ENCODE peak calls at places on chromosomes 7 and 10, in six cellular contexts. O is HCT116, P is ovary, K is WERI-Rb-1, A is left lung, H is CD14-positive monocyte. G is an unnamed sample.
A peak's percentile ranks its signal among the peaks of the same experiment; 100 is the strongest.

GRCh38 chr10:2477154-2477553 is 590.2 kb upstream of the PFKP start:
- DNase-seq in O (no peak), K (no peak), H (no peak), P (no peak), A (no peak), G (no peak)

GRCh38 chr10:44948713-44949112 is 10.9 kb upstream of the RASSF4 start:
- DNase-seq in H (peak; percentile 33), P (no peak), K (no peak), O (no peak), A (no peak), G (no peak)

GRCh38 chr7:51366930-51367613 is 50.5 kb upstream of the COBL start:
- DNase-seq in A (no peak), O (no peak), H (no peak), K (peak; percentile 60), P (peak; percentile 26), G (no peak)

GRCh38 chr7:135210818-135211178 is 528 bp downstream of the WDR91 start:
- DNase-seq in O (no peak), H (no peak), A (no peak), K (no peak), P (no peak), G (no peak)

GRCh38 chr7:113367187-113367586 is 248.8 kb upstream of the SMIM30 start:
- DNase-seq in O (no peak), A (no peak), P (no peak), H (no peak), K (no peak), G (no peak)

GRCh38 chr7:47968852-47969774 is 10.3 kb downstream of the HUS1 start:
- DNase-seq in P (peak; percentile 57), A (peak; percentile 43), H (no peak), K (peak; percentile 77), O (peak; percentile 39), G (peak; percentile 29)

GRCh38 chr10:21570761-21571521 is 36.9 kb downstream of the MLLT10 start:
- DNase-seq in A (no peak), H (no peak), P (no peak), O (no peak), K (no peak), G (no peak)

GRCh38 chr7:7641129-7641663 is 644 bp downstream of the UMAD1 start:
- DNase-seq in O (peak; percentile 15), A (no peak), P (peak; percentile 23), H (no peak), K (peak; percentile 17), G (no peak)

GRCh38 chr7:44395067-44395466 is 69.7 kb upstream of the CAMK2B start:
- DNase-seq in P (no peak), K (no peak), H (no peak), A (no peak), O (no peak), G (no peak)

DNA sequence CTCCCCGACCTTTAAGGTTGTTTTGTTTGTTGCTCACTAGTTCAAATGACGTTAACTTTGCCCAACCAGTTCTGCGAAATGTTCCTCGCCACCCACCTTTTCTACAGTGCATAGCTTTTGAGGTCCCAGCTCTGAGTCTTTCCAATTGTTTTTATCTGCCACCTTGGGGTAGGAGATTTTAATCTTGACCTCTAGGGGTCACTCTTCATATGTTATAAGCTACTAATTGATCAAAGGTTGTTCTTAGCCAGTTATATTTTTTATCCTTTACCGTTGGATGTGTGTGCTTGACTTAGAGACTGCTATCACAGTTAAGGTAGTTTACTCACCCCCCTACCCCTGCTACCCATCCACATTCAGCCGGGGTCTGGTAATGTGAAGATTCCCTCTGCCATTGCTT is 372.4 kb downstream of the SUGCT start:
- DNase-seq in P (no peak), H (no peak), A (no peak), K (no peak), O (no peak), G (no peak)
- TF ChIP-seq CTCF in P (no peak), H (peak; percentile 62), A (peak; percentile 16), K (no peak), O (peak; percentile 39), G (no peak)

DNA sequence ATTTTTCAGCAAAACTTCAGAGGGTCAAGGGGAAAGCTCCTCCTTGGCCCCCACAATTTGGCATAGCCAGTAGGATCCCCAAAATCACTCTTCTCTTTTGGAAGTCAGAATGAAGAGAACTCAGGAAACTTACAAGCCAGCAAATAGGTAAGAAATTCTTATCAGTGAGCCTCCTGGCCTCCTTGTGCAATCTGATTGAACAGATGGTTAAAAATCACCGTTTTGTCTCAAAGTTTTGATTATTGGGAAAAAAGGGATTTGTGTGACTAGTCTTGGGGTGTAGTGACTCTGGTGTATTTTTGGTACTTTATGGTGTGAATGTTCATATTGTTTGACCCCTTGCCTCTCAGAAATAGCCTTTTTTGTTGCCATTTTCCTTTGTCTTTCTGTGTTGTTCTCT is 56.2 kb downstream of the HTR7 start:
- DNase-seq in K (no peak), A (no peak), O (no peak), H (no peak), P (no peak), G (no peak)
- TF ChIP-seq CTCF in K (no peak), A (no peak), O (no peak), H (no peak), P (no peak), G (no peak)

GRCh38 chr10:4934391-4934987 is 28.7 kb upstream of the AKR1C1 start:
- DNase-seq in P (no peak), O (no peak), K (no peak), A (no peak), H (no peak), G (no peak)

GRCh38 chr10:4941540-4942330 is 21.5 kb upstream of the AKR1C1 start:
- DNase-seq in K (no peak), A (no peak), O (no peak), H (no peak), P (no peak), G (no peak)

GRCh38 chr10:4943821-4944220 is 19.4 kb upstream of the AKR1C1 start:
- DNase-seq in P (no peak), A (no peak), O (no peak), K (no peak), H (no peak), G (no peak)

GRCh38 chr10:4937346-4937745 is 25.9 kb upstream of the AKR1C1 start:
- DNase-seq in P (no peak), H (no peak), A (no peak), O (no peak), K (no peak), G (no peak)

GRCh38 chr10:4939224-4940072 is 23.8 kb upstream of the AKR1C1 start:
- DNase-seq in K (no peak), O (no peak), H (no peak), P (no peak), A (no peak), G (no peak)
- TF ChIP-seq CTCF in K (no peak), O (no peak), H (no peak), P (no peak), A (no peak), G (no peak)

DNA sequence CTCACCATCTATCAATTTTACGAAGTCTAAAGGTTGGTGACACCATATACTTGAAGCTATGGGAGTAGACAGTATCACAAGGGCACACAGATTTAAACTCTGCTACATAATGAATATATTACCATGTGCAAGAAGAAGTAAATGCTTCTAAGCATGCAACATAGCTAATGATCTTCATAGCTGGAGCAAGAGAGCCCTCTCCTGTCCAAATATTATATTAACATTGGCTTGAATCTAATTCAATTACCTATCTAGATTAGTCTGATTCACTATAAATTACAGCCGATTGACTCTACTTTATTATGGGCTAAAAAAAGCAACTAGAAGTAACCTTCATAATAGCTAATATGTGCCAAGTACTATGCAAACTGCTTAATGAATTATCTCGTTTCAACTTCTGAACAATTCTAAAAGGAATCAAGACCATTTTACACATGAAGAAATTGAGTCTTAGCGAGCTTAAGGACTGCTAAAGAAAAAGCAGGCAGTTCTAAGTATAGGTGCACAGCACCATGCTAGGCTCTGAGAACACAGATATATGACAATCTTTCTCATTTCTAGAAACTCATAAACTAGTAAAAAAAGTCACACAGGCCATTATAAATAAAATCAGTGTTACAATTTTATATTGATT is 21.9 kb downstream of the FRA10AC1 start:
- DNase-seq in P (no peak), A (no peak), O (peak; percentile 34), K (no peak), H (no peak), G (no peak)
- TF ChIP-seq CTCF in P (no peak), A (peak; percentile 16), O (peak; percentile 65), K (peak; percentile 22), H (peak; percentile 79), G (no peak)

GRCh38 chr7:20653636-20654035 is 38.2 kb downstream of the ABCB5 start:
- DNase-seq in H (no peak), O (no peak), K (no peak), A (no peak), P (no peak), G (no peak)

GRCh38 chr7:20647908-20648776 is 32.7 kb downstream of the ABCB5 start:
- DNase-seq in P (no peak), A (no peak), O (peak; percentile 55), K (peak; percentile 50), H (no peak), G (no peak)

GRCh38 chr7:20647051-20647450 is 31.6 kb downstream of the ABCB5 start:
- DNase-seq in O (no peak), H (no peak), K (no peak), P (no peak), A (no peak), G (no peak)

GRCh38 chr7:20650782-20651181 is 35.3 kb downstream of the ABCB5 start:
- DNase-seq in K (no peak), H (no peak), O (no peak), A (no peak), P (no peak), G (no peak)

GRCh38 chr7:20651960-20652544 is 36.6 kb downstream of the ABCB5 start:
- DNase-seq in H (no peak), A (no peak), K (no peak), O (peak; percentile 15), P (no peak), G (no peak)
- TF ChIP-seq CTCF in H (peak; percentile 31), A (peak; percentile 19), K (peak; percentile 51), O (peak; percentile 64), P (no peak), G (no peak)

GRCh38 chr10:82249141-82249540 is 374.1 kb downstream of the NRG3 start:
- DNase-seq in O (no peak), A (no peak), K (no peak), P (no peak), H (no peak), G (no peak)

GRCh38 chr10:82252081-82252480 is 377.1 kb downstream of the NRG3 start:
- DNase-seq in H (no peak), A (no peak), O (no peak), P (no peak), K (no peak), G (no peak)

GRCh38 chr10:82256275-82256674 is 381.3 kb downstream of the NRG3 start:
- DNase-seq in H (no peak), A (no peak), P (no peak), K (no peak), O (no peak), G (no peak)

GRCh38 chr10:82254237-82254636 is 379.2 kb downstream of the NRG3 start:
- DNase-seq in O (no peak), K (no peak), P (no peak), A (no peak), H (no peak), G (no peak)

GRCh38 chr10:82251222-82251977 is 376.4 kb downstream of the NRG3 start:
- DNase-seq in K (no peak), O (no peak), H (no peak), A (no peak), P (no peak), G (no peak)
- TF ChIP-seq CTCF in K (no peak), O (no peak), H (no peak), A (no peak), P (no peak), G (no peak)

GRCh38 chr7:121329460-121330052 is 756 bp downstream of the WNT16 start:
- DNase-seq in K (peak; percentile 33), O (no peak), H (no peak), A (no peak), P (peak; percentile 15), G (no peak)
- TF ChIP-seq CTCF in K (peak; percentile 13), O (no peak), H (no peak), A (no peak), P (no peak), G (no peak)